ENCODE peak calls at places on chromosomes 7 and 10, in six cellular contexts. B, A, P, J, R and M are unnamed samples.

GRCh38 chr7:66751945-66752344 is 11.4 kb downstream of the RABGEF1 start:
- DNase-seq in B (no peak), A (no peak), P (no peak), J (no peak), R (no peak), M (no peak)

GRCh38 chr10:117159390-117159789 is 21.3 kb upstream of the VAX1 start:
- DNase-seq in B (peak; percentile 65), A (no peak), P (peak; percentile 90), J (no peak), R (no peak), M (no peak)

GRCh38 chr10:17880596-17880995 is 71.1 kb upstream of the SLC39A12 start:
- DNase-seq in B (no peak), A (no peak), P (no peak), J (no peak), R (no peak), M (peak; percentile 63)

GRCh38 chr10:108735380-108735779 is 1187.9 kb downstream of the XPNPEP1 start:
- DNase-seq in B (no peak), A (no peak), P (no peak), J (no peak), R (no peak), M (no peak)

GRCh38 chr10:21604651-21605050 is 70.6 kb downstream of the MLLT10 start:
- DNase-seq in B (no peak), A (no peak), P (no peak), J (no peak), R (no peak), M (no peak)

GRCh38 chr10:125092564-125093031 is 67.8 kb downstream of the CTBP2 start:
- DNase-seq in B (no peak), A (no peak), P (no peak), J (no peak), R (no peak), M (no peak)

GRCh38 chr7:134690614-134691504 is 44.2 kb downstream of the BPGM start:
- DNase-seq in B (no peak), A (no peak), P (no peak), J (no peak), R (no peak), M (no peak)

GRCh38 chr7:101614939-101615302 is 14.2 kb downstream of the MYL10 start:
- DNase-seq in B (no peak), A (no peak), P (peak; percentile 81), J (no peak), R (no peak), M (peak; percentile 97)

GRCh38 chr7:104926905-104927454 is 87.0 kb upstream of the KMT2E start:
- DNase-seq in B (peak; percentile 51), A (no peak), P (peak; percentile 71), J (no peak), R (no peak), M (peak; percentile 42)

GRCh38 chr7:43625453-43625852 is 42.5 kb downstream of the STK17A start:
- DNase-seq in B (no peak), A (no peak), P (peak; percentile 50), J (no peak), R (no peak), M (no peak)

GRCh38 chr10:48710647-48711046 is 26.0 kb downstream of the WDFY4 start:
- DNase-seq in B (no peak), A (no peak), P (no peak), J (no peak), R (no peak), M (no peak)

GRCh38 chr7:113159746-113160339 is 41.5 kb upstream of the SMIM30 start:
- DNase-seq in B (peak; percentile 71), A (peak; percentile 57), P (peak; percentile 76), J (no peak), R (peak; percentile 47), M (peak; percentile 22)

GRCh38 chr7:140723002-140723401 is 26.5 kb downstream of the NDUFB2 start:
- DNase-seq in B (no peak), A (no peak), P (no peak), J (no peak), R (no peak), M (no peak)